ENCODE peak calls at places on chromosomes 7 and 10, in seven cellular contexts. One of them, this sample, is unnamed.
A peak's percentile ranks its signal among the peaks of the same experiment; 100 is the strongest.

GRCh38 chr7:1225462-1226154 is 7.1 kb upstream of the UNCX start:
- DNase-seq in NCI-H345: no peak
- DNase-seq in AG04450: no peak
- DNase-seq in stimulated activated naive CD8-positive, alpha-beta T cell treated with anti-CD3 and anti-CD28 coated beads, Interleukin-15, Interleukin-2, amounts not matched to agents 100 U/mL and 50 U/mL, for 24 hours: peak; percentile 71
- DNase-seq in effector CD4-positive, alpha-beta T cell: peak; percentile 23
- DNase-seq in kidney epithelial cell: no peak
- DNase-seq in nephron progenitor cell: peak; percentile 79
- DNase-seq in this sample: no peak

GRCh38 chr7:5553298-5553877 is 129.8 kb upstream of the TNRC18 start:
- DNase-seq in NCI-H345: no peak
- DNase-seq in AG04450: no peak
- DNase-seq in stimulated activated naive CD8-positive, alpha-beta T cell treated with anti-CD3 and anti-CD28 coated beads, Interleukin-15, Interleukin-2, amounts not matched to agents 100 U/mL and 50 U/mL, for 24 hours: no peak
- DNase-seq in effector CD4-positive, alpha-beta T cell: no peak
- DNase-seq in kidney epithelial cell: no peak
- DNase-seq in nephron progenitor cell: no peak
- DNase-seq in this sample: no peak

GRCh38 chr10:111837985-111838384 is 345.6 kb downstream of the GPAM start:
- DNase-seq in NCI-H345: no peak
- DNase-seq in AG04450: no peak
- DNase-seq in stimulated activated naive CD8-positive, alpha-beta T cell treated with anti-CD3 and anti-CD28 coated beads, Interleukin-15, Interleukin-2, amounts not matched to agents 100 U/mL and 50 U/mL, for 24 hours: no peak
- DNase-seq in effector CD4-positive, alpha-beta T cell: no peak
- DNase-seq in kidney epithelial cell: no peak
- DNase-seq in nephron progenitor cell: no peak
- DNase-seq in this sample: no peak

GRCh38 chr7:156334636-156335035 is 305.9 kb upstream of the RNF32 start:
- DNase-seq in NCI-H345: no peak
- DNase-seq in AG04450: no peak
- DNase-seq in stimulated activated naive CD8-positive, alpha-beta T cell treated with anti-CD3 and anti-CD28 coated beads, Interleukin-15, Interleukin-2, amounts not matched to agents 100 U/mL and 50 U/mL, for 24 hours: no peak
- DNase-seq in effector CD4-positive, alpha-beta T cell: no peak
- DNase-seq in kidney epithelial cell: no peak
- DNase-seq in nephron progenitor cell: no peak
- DNase-seq in this sample: no peak

GRCh38 chr10:4867520-4868356 is 41.7 kb downstream of the AKR1E2 start:
- DNase-seq in NCI-H345: no peak
- DNase-seq in AG04450: no peak
- DNase-seq in stimulated activated naive CD8-positive, alpha-beta T cell treated with anti-CD3 and anti-CD28 coated beads, Interleukin-15, Interleukin-2, amounts not matched to agents 100 U/mL and 50 U/mL, for 24 hours: no peak
- DNase-seq in effector CD4-positive, alpha-beta T cell: no peak
- DNase-seq in kidney epithelial cell: no peak
- DNase-seq in nephron progenitor cell: no peak
- DNase-seq in this sample: no peak

GRCh38 chr7:87416682-87417587 is 58.5 kb downstream of the ABCB4 start:
- DNase-seq in NCI-H345: peak; percentile 62
- DNase-seq in AG04450: peak; percentile 21
- DNase-seq in stimulated activated naive CD8-positive, alpha-beta T cell treated with anti-CD3 and anti-CD28 coated beads, Interleukin-15, Interleukin-2, amounts not matched to agents 100 U/mL and 50 U/mL, for 24 hours: peak; percentile 72
- DNase-seq in effector CD4-positive, alpha-beta T cell: peak; percentile 74
- DNase-seq in kidney epithelial cell: peak; percentile 9
- DNase-seq in nephron progenitor cell: peak; percentile 64
- DNase-seq in this sample: no peak

GRCh38 chr7:43501881-43502280 is 81.0 kb upstream of the STK17A start:
- DNase-seq in NCI-H345: no peak
- DNase-seq in AG04450: no peak
- DNase-seq in stimulated activated naive CD8-positive, alpha-beta T cell treated with anti-CD3 and anti-CD28 coated beads, Interleukin-15, Interleukin-2, amounts not matched to agents 100 U/mL and 50 U/mL, for 24 hours: no peak
- DNase-seq in effector CD4-positive, alpha-beta T cell: no peak
- DNase-seq in kidney epithelial cell: no peak
- DNase-seq in nephron progenitor cell: no peak
- DNase-seq in this sample: no peak

GRCh38 chr10:92593553-92594046 is 670 bp downstream of the KIF11 start:
- DNase-seq in NCI-H345: no peak
- DNase-seq in AG04450: no peak
- DNase-seq in stimulated activated naive CD8-positive, alpha-beta T cell treated with anti-CD3 and anti-CD28 coated beads, Interleukin-15, Interleukin-2, amounts not matched to agents 100 U/mL and 50 U/mL, for 24 hours: no peak
- DNase-seq in effector CD4-positive, alpha-beta T cell: no peak
- DNase-seq in kidney epithelial cell: no peak
- DNase-seq in nephron progenitor cell: no peak
- DNase-seq in this sample: no peak

GRCh38 chr10:63887026-63887589 is 365.9 kb downstream of the REEP3 start:
- DNase-seq in NCI-H345: no peak
- DNase-seq in AG04450: no peak
- DNase-seq in stimulated activated naive CD8-positive, alpha-beta T cell treated with anti-CD3 and anti-CD28 coated beads, Interleukin-15, Interleukin-2, amounts not matched to agents 100 U/mL and 50 U/mL, for 24 hours: no peak
- DNase-seq in effector CD4-positive, alpha-beta T cell: no peak
- DNase-seq in kidney epithelial cell: no peak
- DNase-seq in nephron progenitor cell: peak; percentile 10
- DNase-seq in this sample: no peak

GRCh38 chr10:119479532-119479931 is 63.0 kb downstream of the RGS10 start:
- DNase-seq in NCI-H345: no peak
- DNase-seq in AG04450: no peak
- DNase-seq in stimulated activated naive CD8-positive, alpha-beta T cell treated with anti-CD3 and anti-CD28 coated beads, Interleukin-15, Interleukin-2, amounts not matched to agents 100 U/mL and 50 U/mL, for 24 hours: no peak
- DNase-seq in effector CD4-positive, alpha-beta T cell: no peak
- DNase-seq in kidney epithelial cell: no peak
- DNase-seq in nephron progenitor cell: no peak
- DNase-seq in this sample: no peak

GRCh38 chr10:14240253-14241189 is 90.2 kb downstream of the FRMD4A start:
- DNase-seq in NCI-H345: peak; percentile 52
- DNase-seq in AG04450: no peak
- DNase-seq in stimulated activated naive CD8-positive, alpha-beta T cell treated with anti-CD3 and anti-CD28 coated beads, Interleukin-15, Interleukin-2, amounts not matched to agents 100 U/mL and 50 U/mL, for 24 hours: no peak
- DNase-seq in effector CD4-positive, alpha-beta T cell: no peak
- DNase-seq in kidney epithelial cell: no peak
- DNase-seq in nephron progenitor cell: no peak
- DNase-seq in this sample: no peak

GRCh38 chr10:80260295-80261243 is 28.9 kb downstream of the MAT1A start:
- DNase-seq in NCI-H345: peak; percentile 36
- DNase-seq in AG04450: no peak
- DNase-seq in stimulated activated naive CD8-positive, alpha-beta T cell treated with anti-CD3 and anti-CD28 coated beads, Interleukin-15, Interleukin-2, amounts not matched to agents 100 U/mL and 50 U/mL, for 24 hours: peak; percentile 51
- DNase-seq in effector CD4-positive, alpha-beta T cell: peak; percentile 21
- DNase-seq in kidney epithelial cell: no peak
- DNase-seq in nephron progenitor cell: peak; percentile 65
- DNase-seq in this sample: no peak

GRCh38 chr10:35577915-35578607 is 27.1 kb upstream of the GJD4 start:
- DNase-seq in NCI-H345: no peak
- DNase-seq in AG04450: no peak
- DNase-seq in stimulated activated naive CD8-positive, alpha-beta T cell treated with anti-CD3 and anti-CD28 coated beads, Interleukin-15, Interleukin-2, amounts not matched to agents 100 U/mL and 50 U/mL, for 24 hours: no peak
- DNase-seq in effector CD4-positive, alpha-beta T cell: no peak
- DNase-seq in kidney epithelial cell: no peak
- DNase-seq in nephron progenitor cell: no peak
- DNase-seq in this sample: no peak

This sample was measured in SIG-M5.